ENCODE peak calls at places on chromosome 4, in four cellular contexts. Y is H1, I is GM12878, W is K562. S is an unnamed sample.

GRCh38 chr4:8724436-8725070 is 132.0 kb downstream of the CPZ start:
- DNase-seq in I (no peak), W (no peak), Y (no peak), S (no peak)

GRCh38 chr4:122364700-122365404 is 14.0 kb upstream of the ADAD1 start:
- DNase-seq in W (peak; percentile 43), I (no peak), Y (no peak), S (no peak)

GRCh38 chr4:174935607-174936006 is 17.4 kb downstream of the ADAM29 start:
- DNase-seq in I (no peak), Y (no peak), W (no peak), S (no peak)

GRCh38 chr4:81084029-81084428 is 53.5 kb downstream of the BMP3 start:
- DNase-seq in Y (no peak), I (no peak), W (no peak), S (no peak)

GRCh38 chr4:6794189-6794588 is 11.7 kb downstream of the KIAA0232 start:
- DNase-seq in Y (no peak), W (no peak), I (no peak), S (no peak)

GRCh38 chr4:154590329-154591006 is at the start of gene FGA:
- DNase-seq in I (no peak), W (no peak), Y (no peak), S (no peak)

GRCh38 chr4:153494562-153494961 is 28.4 kb downstream of the TMEM131L start:
- DNase-seq in I (no peak), Y (no peak), W (no peak), S (no peak)

GRCh38 chr4:46124773-46125172 is 919 bp upstream of the GABRG1 start:
- DNase-seq in I (no peak), Y (no peak), W (no peak), S (no peak)

GRCh38 chr4:20395160-20395773 is 143.6 kb downstream of the SLIT2 start:
- DNase-seq in I (no peak), W (peak; percentile 10), Y (peak; percentile 43), S (no peak)

DNA sequence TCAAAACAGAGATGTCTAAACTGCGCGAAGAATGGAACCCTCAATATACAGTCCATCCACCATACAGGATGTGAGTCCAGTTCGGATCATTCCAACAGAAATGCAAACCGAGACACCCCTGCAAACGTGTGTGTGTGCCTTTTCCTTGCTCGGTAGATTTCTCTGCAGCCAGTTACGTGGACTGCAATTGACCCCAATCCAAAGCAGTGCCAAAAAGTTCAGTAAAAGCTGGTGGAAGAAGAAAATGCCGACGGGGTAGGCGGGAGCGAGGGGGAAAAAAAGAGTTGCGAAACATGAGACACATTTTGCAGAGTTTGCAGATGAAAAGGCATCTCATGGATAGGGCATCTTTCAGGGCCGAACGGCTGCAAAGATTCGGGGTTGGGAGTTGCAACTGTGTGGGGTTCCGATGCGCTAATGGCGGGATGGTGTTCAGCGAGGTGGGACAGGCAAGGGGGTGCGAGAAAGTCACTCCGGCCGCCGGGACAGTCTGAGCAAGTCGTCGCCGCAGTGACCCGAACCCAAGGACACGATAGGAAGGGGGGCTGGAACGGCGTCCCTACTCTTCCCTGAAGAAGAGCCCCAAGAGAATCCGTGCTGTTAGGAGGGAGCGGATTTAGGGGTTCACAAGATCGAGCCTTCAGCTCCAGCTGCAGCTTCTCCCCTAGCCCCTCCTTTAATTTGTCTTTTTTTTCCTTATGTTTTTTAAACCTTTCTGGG is 3.8 kb downstream of the PHOX2B start:
- DNase-seq in W (no peak), I (no peak), Y (no peak), S (no peak)
- TF ChIP-seq TAF1 in W (no peak), I (no peak), Y (no peak), S (no peak)

GRCh38 chr4:94516067-94516466 is 64.3 kb downstream of the PDLIM5 start:
- DNase-seq in I (no peak), W (no peak), Y (no peak), S (no peak)
- TF ChIP-seq POLR2AphosphoS5 in I (no peak), W (no peak), Y (no peak), S (no peak)

DNA sequence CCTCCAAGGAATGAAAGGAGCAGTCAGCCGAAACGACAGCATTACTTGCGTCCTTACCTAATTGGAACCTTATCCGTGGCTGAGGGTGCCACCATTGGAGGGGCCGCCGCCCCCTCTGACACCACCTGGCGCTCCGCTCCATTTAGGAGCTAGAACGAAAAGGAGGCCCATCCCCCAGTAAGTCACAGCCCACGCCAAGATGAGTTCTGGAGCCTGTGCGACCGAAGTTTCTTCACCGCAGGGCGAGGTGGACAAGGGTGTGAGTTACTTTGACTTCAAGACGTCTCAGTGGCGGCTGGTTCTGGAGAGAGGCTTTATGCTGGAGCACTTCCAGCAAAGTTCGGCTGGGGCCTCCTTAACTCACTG is 729 bp upstream of the IRF2 start:
- DNase-seq in W (peak; percentile 64), I (no peak), Y (no peak), S (peak; percentile 32)
- TF ChIP-seq POLR2A in W (no peak), I (peak; percentile 70), Y (no peak), S (peak; percentile 77)

GRCh38 chr4:23934223-23934622 is 44.4 kb upstream of the PPARGC1A start:
- DNase-seq in W (no peak), I (no peak), Y (no peak), S (no peak)

GRCh38 chr4:23932935-23933334 is 43.1 kb upstream of the PPARGC1A start:
- DNase-seq in I (no peak), W (no peak), Y (peak; percentile 43), S (no peak)

GRCh38 chr4:23932186-23932585 is 42.3 kb upstream of the PPARGC1A start:
- DNase-seq in W (no peak), Y (no peak), I (no peak), S (no peak)

GRCh38 chr4:23937173-23937572 is 47.3 kb upstream of the PPARGC1A start:
- DNase-seq in Y (no peak), I (no peak), W (no peak), S (no peak)

DNA sequence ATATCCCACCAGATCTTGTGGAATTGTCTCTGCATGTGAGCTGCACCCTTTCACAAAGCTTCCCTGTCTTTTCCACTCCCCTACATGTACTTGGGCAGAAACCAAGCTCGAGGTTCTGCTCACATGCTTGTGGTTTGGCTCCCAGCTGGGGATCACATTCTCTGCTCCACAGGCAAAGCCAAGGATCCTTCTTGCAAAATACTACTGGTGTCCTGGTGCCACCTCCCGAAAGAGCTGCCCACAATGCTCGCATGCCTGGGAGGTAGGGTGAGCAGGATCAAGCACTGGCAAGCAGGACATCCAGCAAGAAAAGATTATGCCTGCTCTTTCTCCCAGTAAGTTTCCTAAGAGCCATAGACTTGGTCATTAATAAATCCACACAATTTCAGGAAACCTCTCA is 45.1 kb upstream of the PPARGC1A start:
- DNase-seq in Y (no peak), I (no peak), W (no peak), S (no peak)
- TF ChIP-seq TAF1 in Y (no peak), I (no peak), W (no peak), S (no peak)

DNA sequence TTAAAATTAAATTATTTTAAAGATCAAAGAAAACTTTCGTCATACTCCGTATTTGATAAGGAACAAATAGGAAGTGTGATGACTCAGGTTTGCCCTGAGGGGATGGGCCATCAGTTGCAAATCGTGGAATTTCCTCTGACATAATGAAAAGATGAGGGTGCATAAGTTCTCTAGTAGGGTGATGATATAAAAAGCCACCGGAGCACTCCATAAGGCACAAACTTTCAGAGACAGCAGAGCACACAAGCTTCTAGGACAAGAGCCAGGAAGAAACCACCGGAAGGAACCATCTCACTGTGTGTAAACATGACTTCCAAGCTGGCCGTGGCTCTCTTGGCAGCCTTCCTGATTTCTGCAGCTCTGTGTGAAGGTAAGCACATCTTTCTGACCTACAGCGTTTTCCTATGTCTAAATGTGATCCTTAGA is at the start of gene CXCL8:
- DNase-seq in Y (no peak), W (peak; percentile 31), I (no peak), S (no peak)
- TF ChIP-seq POLR2AphosphoS5 in Y (no peak), W (peak; percentile 57), I (no peak), S (no peak)

GRCh38 chr4:139454111-139454600 is at the start of gene RAB33B:
- DNase-seq in I (no peak), W (no peak), Y (no peak), S (no peak)
- TF ChIP-seq POLR2A in I (no peak), W (no peak), Y (no peak), S (peak; percentile 33)

GRCh38 chr4:56049428-56050212 is 100.9 kb downstream of the CEP135 start:
- DNase-seq in I (no peak), W (no peak), Y (peak; percentile 21), S (peak; percentile 11)

GRCh38 chr4:56051049-56051709 is 102.4 kb downstream of the CEP135 start:
- DNase-seq in Y (no peak), I (no peak), W (no peak), S (no peak)

GRCh38 chr4:56051710-56052075 is 102.9 kb downstream of the CEP135 start:
- DNase-seq in W (no peak), Y (no peak), I (no peak), S (no peak)

GRCh38 chr4:56050584-56050983 is 101.8 kb downstream of the CEP135 start:
- DNase-seq in I (no peak), W (no peak), Y (no peak), S (no peak)

DNA sequence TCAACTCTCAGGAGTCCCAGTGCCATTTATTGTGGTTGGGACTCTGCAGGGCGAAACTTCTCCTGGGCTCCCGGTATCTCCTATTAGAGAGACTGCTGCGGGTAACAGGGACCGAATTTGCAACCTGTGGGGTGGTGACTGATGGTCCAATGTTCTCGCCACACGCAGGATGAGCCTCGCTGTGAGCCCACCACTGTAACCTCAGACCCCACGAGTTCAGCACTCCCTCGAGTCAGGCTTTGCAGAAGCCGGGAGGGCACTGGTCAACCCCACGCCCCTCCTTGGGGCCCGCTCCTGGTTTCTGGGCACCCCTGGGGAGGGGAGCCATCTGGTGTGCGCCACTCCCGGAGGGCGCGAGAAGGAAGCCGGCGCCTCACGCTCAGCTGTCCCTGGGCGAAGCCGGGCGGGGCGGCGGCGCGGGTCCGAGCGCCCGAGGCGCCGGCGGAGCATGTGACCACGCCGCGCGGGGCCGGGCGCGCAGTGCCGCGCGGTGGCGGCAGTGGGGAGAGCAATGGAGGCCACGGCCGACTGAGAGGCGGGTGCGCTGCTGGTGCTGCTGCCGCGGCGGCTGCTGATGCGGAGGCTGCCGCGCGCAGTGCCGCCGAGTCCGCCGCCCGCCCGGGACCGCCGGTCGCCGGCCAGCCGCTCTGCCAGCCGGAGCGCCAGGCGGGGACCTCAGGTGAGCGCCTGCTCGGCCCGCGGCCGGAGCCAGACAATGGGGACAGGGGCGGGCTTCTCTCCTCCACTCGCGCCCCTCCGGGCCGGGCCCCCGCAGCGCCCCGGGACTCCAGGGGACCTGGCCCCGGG is 100.1 kb downstream of the CEP135 start:
- DNase-seq in I (peak; percentile 2), Y (peak; percentile 2), W (peak; percentile 70), S (peak; percentile 72)
- TF ChIP-seq TAF1 in I (peak; percentile 28), Y (peak; percentile 64), W (no peak), S (no peak)

GRCh38 chr4:73872331-73873108 is 3.3 kb downstream of the CXCL1 start:
- DNase-seq in I (no peak), Y (no peak), W (no peak), S (no peak)
- TF ChIP-seq POLR2AphosphoS5 in I (no peak), Y (no peak), W (no peak), S (no peak)

S was measured in GM12891.